ENCODE peak calls at places on chromosomes 2 and 18, in eight cellular contexts. B is sigmoid colon, H is neural progenitor cell, E is esophagus squamous epithelium, T is fibroblast of lung, X is left lung, D is upper lobe of right lung, Y is gastrocnemius medialis. N is an unnamed sample. For H3K4me1 and H3K27me3, the result is how much of the 10 kb centered on the place peaks cover.

GRCh38 chr2:239998006-239998405 is 27.1 kb downstream of the NDUFA10 start:
- DNase-seq in B (no peak), H (no peak), E (no peak), T (no peak), X (no peak), D (no peak), Y (no peak), N (no peak)

GRCh38 chr18:28065031-28065792 is 111.7 kb downstream of the CDH2 start:
- DNase-seq in B (no peak), H (peak), E (no peak), T (peak), X (no peak), D (no peak), Y (no peak), N (peak)

GRCh38 chr18:74418023-74418422 is 39.1 kb downstream of the DIPK1C start:
- DNase-seq in B (no peak), H (no peak), E (no peak), T (no peak), X (no peak), D (no peak), Y (no peak), N (no peak)

GRCh38 chr18:8623549-8624106 is 14.4 kb downstream of the RAB12 start:
- DNase-seq in B (no peak), H (no peak), E (no peak), T (peak), X (peak), D (peak), Y (peak), N (peak)

GRCh38 chr2:195710407-195710806 is 53.4 kb downstream of the SLC39A10 start:
- DNase-seq in B (no peak), H (no peak), E (no peak), T (peak), X (no peak), D (no peak), Y (no peak), N (no peak)

GRCh38 chr2:240419723-240420122 is 15.7 kb upstream of the GPC1 start:
- DNase-seq in B (no peak), H (no peak), E (no peak), T (no peak), X (peak), D (no peak), Y (no peak), N (no peak)

GRCh38 chr2:205800804-205801203 is 118.5 kb downstream of the NRP2 start:
- DNase-seq in B (peak), H (no peak), E (no peak), T (peak), X (peak), D (no peak), Y (no peak), N (no peak)

GRCh38 chr18:46268662-46269061 is 164.5 kb downstream of the HAUS1 start:
- DNase-seq in B (no peak), H (no peak), E (no peak), T (no peak), X (no peak), D (no peak), Y (no peak), N (no peak)

DNA sequence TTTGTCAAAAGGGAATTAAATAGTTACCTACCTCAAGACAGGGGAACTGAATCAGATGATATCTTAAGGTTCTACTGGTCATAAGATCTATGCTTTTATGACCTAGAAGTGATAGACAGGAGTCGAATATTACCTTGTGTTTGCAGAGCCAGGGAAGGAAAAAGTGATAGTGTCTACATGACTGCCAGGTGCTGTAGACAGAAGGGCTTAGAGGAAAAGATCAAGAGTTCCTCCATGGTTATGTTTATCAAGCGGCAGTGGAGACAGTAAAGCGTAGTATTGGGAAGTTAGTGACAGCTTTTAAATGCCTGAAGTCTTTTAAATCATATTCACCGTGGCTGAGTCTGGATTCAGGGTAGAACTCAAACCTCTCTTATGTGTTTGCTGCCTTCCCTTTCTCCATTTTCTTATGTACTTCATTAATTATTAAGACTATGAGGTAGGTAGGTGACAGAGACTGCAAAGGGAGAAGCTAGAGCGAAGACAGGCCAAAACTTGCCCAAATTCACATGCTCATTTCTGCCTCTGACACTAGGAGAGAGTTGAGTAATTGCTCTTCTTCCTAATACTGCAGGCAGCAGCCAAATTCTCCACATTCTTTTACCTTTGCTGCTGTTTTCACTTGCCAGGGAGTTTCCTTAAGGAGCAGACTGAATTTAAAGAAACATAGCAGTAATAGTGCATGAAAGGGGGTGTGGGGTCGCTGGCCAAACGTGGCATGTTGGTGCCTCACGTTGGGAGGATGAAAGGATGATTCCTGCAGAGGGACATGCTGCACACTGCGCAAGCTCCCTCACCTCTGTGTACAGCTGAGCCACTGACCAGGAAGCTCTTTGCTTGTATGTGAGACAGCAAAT is 12.1 kb downstream of the CRIM1 start:
- DNase-seq in B (no peak), H (peak), E (no peak), T (no peak), X (no peak), D (no peak), Y (no peak), N (peak)
- H3K4me1 ChIP-seq in B (half or more), H (half or more), E (half or more), T (half or more), X (under half), D (half or more), Y (half or more), N (half or more)

DNA sequence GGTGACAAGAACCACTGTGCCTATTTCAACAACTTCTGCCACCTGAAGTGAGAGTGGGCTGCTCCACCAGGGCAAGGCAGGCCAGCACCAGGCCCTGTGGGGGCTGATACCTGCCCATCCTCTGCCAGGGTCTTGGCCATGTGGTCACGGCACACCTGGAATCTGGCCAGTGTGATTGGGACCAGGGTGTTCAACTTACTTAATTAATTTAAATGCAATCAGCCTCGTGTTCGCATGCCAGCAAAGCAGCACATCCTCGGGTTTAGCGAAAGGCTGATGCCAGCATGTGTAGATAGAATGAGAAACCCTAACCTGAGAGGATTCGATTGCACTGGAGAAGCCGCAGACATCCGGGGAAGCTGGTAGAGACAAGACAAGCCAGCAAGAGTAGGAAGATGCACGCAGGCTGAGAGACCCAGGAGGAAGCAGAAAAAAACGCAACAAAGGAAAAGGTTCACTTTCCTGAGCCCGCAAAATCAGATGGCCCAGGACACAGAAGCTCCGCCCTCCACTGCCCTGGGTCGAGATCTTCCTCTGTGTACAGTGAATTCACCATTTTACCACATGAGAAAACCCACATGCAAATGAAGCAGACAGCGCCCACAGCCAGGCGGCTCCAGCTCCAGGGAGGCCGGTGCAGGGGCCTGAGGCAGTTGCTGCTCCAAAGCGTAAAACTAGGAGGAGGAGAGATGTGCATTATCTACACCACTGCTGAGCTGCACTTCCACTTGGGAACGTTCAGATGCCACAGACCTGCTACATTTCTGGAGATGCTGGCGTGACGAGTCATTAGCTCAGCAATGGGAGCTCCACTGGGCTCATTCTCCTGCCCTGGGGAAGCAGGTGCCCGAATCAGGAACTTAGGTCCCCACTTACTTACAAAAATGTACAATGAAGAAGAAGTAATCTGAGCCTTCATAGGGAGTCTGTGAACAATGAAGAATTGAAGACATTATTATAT is 92.1 kb downstream of the TMEM18 start:
- DNase-seq in B (no peak), H (peak), E (no peak), T (no peak), X (no peak), D (no peak), Y (no peak), N (peak)
- H3K27me3 ChIP-seq in B (under half), H (under half), E (under half), T (under half), X (under half), D (under half), Y (under half), N (under half)

GRCh38 chr2:120917876-120918275 is 182.2 kb downstream of the GLI2 start:
- DNase-seq in B (no peak), H (no peak), E (no peak), T (peak), X (no peak), D (no peak), Y (no peak), N (no peak)

GRCh38 chr2:120920438-120920814 is 184.8 kb downstream of the GLI2 start:
- DNase-seq in B (no peak), H (no peak), E (no peak), T (peak), X (no peak), D (no peak), Y (no peak), N (no peak)

GRCh38 chr2:120919216-120919615 is 183.5 kb downstream of the GLI2 start:
- DNase-seq in B (no peak), H (no peak), E (no peak), T (no peak), X (no peak), D (no peak), Y (no peak), N (no peak)

GRCh38 chr2:120921457-120921856 is 185.8 kb downstream of the GLI2 start:
- DNase-seq in B (no peak), H (no peak), E (no peak), T (no peak), X (no peak), D (no peak), Y (no peak), N (no peak)

GRCh38 chr2:120919771-120920437 is 184.2 kb downstream of the GLI2 start:
- DNase-seq in B (no peak), H (no peak), E (no peak), T (peak), X (no peak), D (no peak), Y (peak), N (no peak)
- H3K4me3 ChIP-seq in B (no peak), H (no peak), E (no peak), T (no peak), X (no peak), D (no peak), Y (no peak), N (no peak)

GRCh38 chr18:31512203-31512764 is 14.3 kb downstream of the DSG2 start:
- DNase-seq in B (no peak), H (no peak), E (no peak), T (peak), X (no peak), D (no peak), Y (no peak), N (no peak)

GRCh38 chr18:31510319-31510718 is 12.3 kb downstream of the DSG2 start:
- DNase-seq in B (no peak), H (no peak), E (no peak), T (no peak), X (no peak), D (no peak), Y (no peak), N (no peak)

GRCh38 chr18:31513189-31513907 is 15.4 kb downstream of the DSG2 start:
- DNase-seq in B (no peak), H (no peak), E (no peak), T (peak), X (no peak), D (no peak), Y (no peak), N (no peak)

GRCh38 chr18:31509571-31509970 is 11.6 kb downstream of the DSG2 start:
- DNase-seq in B (no peak), H (no peak), E (no peak), T (no peak), X (no peak), D (no peak), Y (no peak), N (no peak)

DNA sequence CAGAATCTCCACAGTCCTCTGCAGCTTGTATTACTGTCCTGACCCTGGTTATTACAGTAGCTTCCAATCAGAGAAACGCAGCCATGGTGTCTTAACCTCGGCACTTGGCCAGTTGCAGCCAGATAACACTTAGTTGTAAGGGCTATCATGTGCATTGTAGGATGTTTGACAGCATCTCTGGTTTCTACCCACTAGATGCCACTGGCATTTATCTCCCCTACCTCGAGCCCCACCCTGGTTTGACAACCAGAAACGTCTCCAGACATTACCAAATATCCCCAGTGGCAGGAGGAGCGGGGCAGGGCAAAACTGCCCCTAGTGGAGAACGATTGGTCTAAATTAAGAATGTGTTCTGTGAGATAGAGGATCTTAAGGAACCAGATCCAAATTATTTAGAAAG is 13.1 kb downstream of the DSG2 start:
- DNase-seq in B (no peak), H (no peak), E (no peak), T (no peak), X (no peak), D (no peak), Y (no peak), N (no peak)
- H3K4me1 ChIP-seq in B (under half), H (under half), E (half or more), T (under half), X (under half), D (under half), Y (under half), N (under half)

GRCh38 chr2:160397530-160397865 is 96.1 kb downstream of the RBMS1 start:
- DNase-seq in B (no peak), H (peak), E (no peak), T (no peak), X (no peak), D (no peak), Y (no peak), N (peak)

GRCh38 chr2:160401895-160402294 is 91.7 kb downstream of the RBMS1 start:
- DNase-seq in B (no peak), H (peak), E (no peak), T (no peak), X (no peak), D (no peak), Y (no peak), N (no peak)

GRCh38 chr2:160402997-160403979 is 90.3 kb downstream of the RBMS1 start:
- DNase-seq in B (no peak), H (peak), E (no peak), T (peak), X (no peak), D (no peak), Y (no peak), N (peak)

GRCh38 chr2:160402498-160402897 is 91.1 kb downstream of the RBMS1 start:
- DNase-seq in B (no peak), H (no peak), E (no peak), T (no peak), X (no peak), D (no peak), Y (no peak), N (no peak)

GRCh38 chr2:160399880-160400279 is 93.7 kb downstream of the RBMS1 start:
- DNase-seq in B (no peak), H (peak), E (no peak), T (no peak), X (no peak), D (no peak), Y (no peak), N (no peak)
- H3K27me3 ChIP-seq in B (under half), H (under half), E (under half), T (under half), X (under half), D (under half), Y (under half), N (under half)

GRCh38 chr2:30717081-30717650 is 90.1 kb downstream of the CAPN13 start:
- DNase-seq in B (no peak), H (no peak), E (no peak), T (no peak), X (no peak), D (no peak), Y (no peak), N (no peak)

GRCh38 chr2:30722936-30723725 is 84.1 kb downstream of the CAPN13 start:
- DNase-seq in B (no peak), H (no peak), E (no peak), T (no peak), X (no peak), D (peak), Y (no peak), N (peak)

GRCh38 chr2:30716117-30716900 is 90.9 kb downstream of the CAPN13 start:
- DNase-seq in B (peak), H (no peak), E (no peak), T (no peak), X (no peak), D (peak), Y (no peak), N (no peak)

GRCh38 chr2:30721668-30722647 is 85.3 kb downstream of the CAPN13 start:
- DNase-seq in B (no peak), H (no peak), E (no peak), T (no peak), X (no peak), D (peak), Y (no peak), N (peak)

DNA sequence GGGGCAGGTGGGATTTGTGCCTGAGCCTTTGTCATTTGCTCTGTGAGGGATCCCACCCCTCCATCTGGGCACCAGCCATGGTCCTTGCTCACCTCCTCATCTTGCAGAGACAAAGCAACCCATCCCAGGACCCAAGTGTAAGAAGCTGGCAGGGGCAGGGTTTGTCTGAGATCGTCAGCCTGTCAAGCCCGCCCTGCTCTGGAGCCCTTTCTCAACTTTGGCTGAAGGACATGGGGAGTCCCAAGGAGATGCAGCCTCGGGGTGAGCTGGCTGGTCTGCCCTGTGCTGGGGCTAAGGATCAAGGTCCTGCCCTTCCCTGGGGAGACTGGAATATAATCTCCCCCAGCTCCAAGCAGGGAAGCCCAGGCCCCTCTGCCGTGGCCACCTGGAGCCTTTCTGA is 86.0 kb downstream of the CAPN13 start:
- DNase-seq in B (peak), H (no peak), E (no peak), T (no peak), X (no peak), D (peak), Y (no peak), N (peak)
- H3K4me3 ChIP-seq in B (no peak), H (no peak), E (no peak), T (no peak), X (no peak), D (no peak), Y (no peak), N (no peak)

GRCh38 chr2:68807821-68808266 is 63.4 kb downstream of the BMP10 start:
- DNase-seq in B (no peak), H (no peak), E (no peak), T (peak), X (peak), D (peak), Y (no peak), N (no peak)
- H3K4me1 ChIP-seq in B (under half), H (under half), E (half or more), T (under half), X (under half), D (under half), Y (under half), N (under half)

N was measured in HAP-1.